ENCODE peak calls at places on chromosomes 2 and 18, in four cellular contexts. One of them, this sample, is unnamed.
A peak's percentile ranks its signal among the peaks of the same experiment; 100 is the strongest.

GRCh38 chr2:171706152-171706803 is 19.0 kb downstream of the DYNC1I2 start:
- DNase-seq in body of pancreas: no peak
- DNase-seq in RWPE1: peak; percentile 12
- DNase-seq in mammary epithelial cell: peak; percentile 13
- DNase-seq in this sample: no peak

GRCh38 chr2:96093528-96093927 is 22.8 kb downstream of the ADRA2B start:
- DNase-seq in body of pancreas: no peak
- DNase-seq in RWPE1: no peak
- DNase-seq in mammary epithelial cell: no peak
- DNase-seq in this sample: no peak

GRCh38 chr18:57087985-57088384 is 58.9 kb upstream of the BOD1L2 start:
- DNase-seq in body of pancreas: no peak
- DNase-seq in RWPE1: peak; percentile 27
- DNase-seq in mammary epithelial cell: peak; percentile 41
- DNase-seq in this sample: peak; percentile 23

GRCh38 chr2:85864654-85865053 is 24.1 kb downstream of the ST3GAL5 start:
- DNase-seq in body of pancreas: no peak
- DNase-seq in RWPE1: no peak
- DNase-seq in mammary epithelial cell: no peak
- DNase-seq in this sample: no peak

GRCh38 chr18:77124452-77124922 is 8.1 kb downstream of the MBP start:
- DNase-seq in body of pancreas: no peak
- DNase-seq in RWPE1: no peak
- DNase-seq in mammary epithelial cell: no peak
- DNase-seq in this sample: no peak

GRCh38 chr2:233399306-233400225 is 45.3 kb downstream of the DGKD start:
- DNase-seq in body of pancreas: no peak
- DNase-seq in RWPE1: no peak
- DNase-seq in mammary epithelial cell: no peak
- DNase-seq in this sample: no peak

GRCh38 chr18:63155910-63156773 is 163.4 kb downstream of the BCL2 start:
- DNase-seq in body of pancreas: no peak
- DNase-seq in RWPE1: no peak
- DNase-seq in mammary epithelial cell: no peak
- DNase-seq in this sample: no peak

GRCh38 chr2:203446071-203446481 is 89.0 kb downstream of the RAPH1 start:
- DNase-seq in body of pancreas: no peak
- DNase-seq in RWPE1: peak; percentile 20
- DNase-seq in mammary epithelial cell: peak; percentile 38
- DNase-seq in this sample: peak; percentile 26

GRCh38 chr2:26905341-26906198 is 57.6 kb downstream of the DPYSL5 start:
- DNase-seq in body of pancreas: peak; percentile 55
- DNase-seq in RWPE1: no peak
- DNase-seq in mammary epithelial cell: no peak
- DNase-seq in this sample: no peak

GRCh38 chr2:37656512-37657423 is 14.7 kb downstream of the CDC42EP3 start:
- DNase-seq in body of pancreas: no peak
- DNase-seq in RWPE1: no peak
- DNase-seq in mammary epithelial cell: no peak
- DNase-seq in this sample: no peak

GRCh38 chr18:35460719-35461118 is 37.0 kb downstream of the INO80C start:
- DNase-seq in body of pancreas: no peak
- DNase-seq in RWPE1: no peak
- DNase-seq in mammary epithelial cell: peak; percentile 45
- DNase-seq in this sample: no peak

GRCh38 chr18:7122376-7122775 is 4.8 kb upstream of the LAMA1 start:
- DNase-seq in body of pancreas: no peak
- DNase-seq in RWPE1: no peak
- DNase-seq in mammary epithelial cell: no peak
- DNase-seq in this sample: no peak

GRCh38 chr2:55418512-55419235 is 982 bp downstream of the CCDC88A start:
- DNase-seq in body of pancreas: no peak
- DNase-seq in RWPE1: no peak
- DNase-seq in mammary epithelial cell: peak; percentile 14
- DNase-seq in this sample: no peak

GRCh38 chr18:5868218-5868904 is 27.0 kb downstream of the TMEM200C start:
- DNase-seq in body of pancreas: peak; percentile 77
- DNase-seq in RWPE1: peak; percentile 30
- DNase-seq in mammary epithelial cell: peak; percentile 66
- DNase-seq in this sample: peak; percentile 61

GRCh38 chr2:237361194-237361986 is 52.6 kb downstream of the COL6A3 start:
- DNase-seq in body of pancreas: no peak
- DNase-seq in RWPE1: no peak
- DNase-seq in mammary epithelial cell: no peak
- DNase-seq in this sample: no peak

GRCh38 chr2:69483024-69483423 is 45.8 kb upstream of the NFU1 start:
- DNase-seq in body of pancreas: no peak
- DNase-seq in RWPE1: no peak
- DNase-seq in mammary epithelial cell: no peak
- DNase-seq in this sample: no peak

GRCh38 chr2:164369416-164369815 is 251.9 kb downstream of the GRB14 start:
- DNase-seq in body of pancreas: no peak
- DNase-seq in RWPE1: no peak
- DNase-seq in mammary epithelial cell: no peak
- DNase-seq in this sample: no peak

GRCh38 chr18:57621252-57621607 is 406 bp downstream of the NARS1 start:
- DNase-seq in body of pancreas: no peak
- DNase-seq in RWPE1: peak; percentile 18
- DNase-seq in mammary epithelial cell: no peak
- DNase-seq in this sample: no peak

GRCh38 chr2:143824796-143825195 is 695.1 kb downstream of the ZEB2 start:
- DNase-seq in body of pancreas: no peak
- DNase-seq in RWPE1: no peak
- DNase-seq in mammary epithelial cell: no peak
- DNase-seq in this sample: no peak

GRCh38 chr18:24373331-24373730 is 24.3 kb downstream of the OSBPL1A start:
- DNase-seq in body of pancreas: no peak
- DNase-seq in RWPE1: no peak
- DNase-seq in mammary epithelial cell: no peak
- DNase-seq in this sample: no peak

GRCh38 chr18:79354350-79354749 is 41.4 kb upstream of the NFATC1 start:
- DNase-seq in body of pancreas: no peak
- DNase-seq in RWPE1: no peak
- DNase-seq in mammary epithelial cell: no peak
- DNase-seq in this sample: no peak

GRCh38 chr2:151842830-151843668 is 14.8 kb upstream of the ARL5A start:
- DNase-seq in body of pancreas: no peak
- DNase-seq in RWPE1: no peak
- DNase-seq in mammary epithelial cell: no peak
- DNase-seq in this sample: no peak

GRCh38 chr2:136932700-136933099 is 167.4 kb downstream of the THSD7B start:
- DNase-seq in body of pancreas: no peak
- DNase-seq in RWPE1: peak; percentile 31
- DNase-seq in mammary epithelial cell: peak; percentile 14
- DNase-seq in this sample: no peak

DNA sequence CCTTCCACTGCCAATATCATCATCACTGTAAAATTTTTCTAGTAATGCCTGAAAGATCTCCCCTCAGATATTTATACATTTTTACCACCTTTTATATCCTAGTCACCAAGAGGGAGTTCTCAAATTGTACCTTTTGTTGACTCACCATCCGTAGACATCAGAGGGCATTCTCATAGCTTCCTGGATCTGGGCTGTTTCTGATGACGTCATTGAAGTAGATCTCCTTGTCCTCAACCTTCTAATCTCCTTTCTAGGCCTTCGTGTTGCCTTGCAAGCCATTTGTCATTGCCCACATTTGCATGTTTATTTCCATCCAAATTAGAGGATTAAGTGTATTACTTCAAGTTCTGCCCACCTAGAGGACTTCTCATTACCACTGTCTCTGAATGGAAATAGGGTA is 193.4 kb upstream of the NRXN1 start:
- DNase-seq in body of pancreas: no peak
- DNase-seq in RWPE1: no peak
- DNase-seq in mammary epithelial cell: no peak
- DNase-seq in this sample: no peak
- TF ChIP-seq CTCF in body of pancreas: no peak
- TF ChIP-seq CTCF in RWPE1: no peak
- TF ChIP-seq CTCF in mammary epithelial cell: no peak
- TF ChIP-seq CTCF in this sample: no peak

GRCh38 chr2:113965228-113965627 is 75.3 kb downstream of the ACTR3 start:
- DNase-seq in body of pancreas: no peak
- DNase-seq in RWPE1: no peak
- DNase-seq in mammary epithelial cell: no peak
- DNase-seq in this sample: no peak

GRCh38 chr2:113966171-113966570 is 76.3 kb downstream of the ACTR3 start:
- DNase-seq in body of pancreas: no peak
- DNase-seq in RWPE1: no peak
- DNase-seq in mammary epithelial cell: no peak
- DNase-seq in this sample: no peak

GRCh38 chr2:113964436-113964835 is 74.5 kb downstream of the ACTR3 start:
- DNase-seq in body of pancreas: no peak
- DNase-seq in RWPE1: no peak
- DNase-seq in mammary epithelial cell: no peak
- DNase-seq in this sample: no peak

GRCh38 chr2:113966832-113967231 is 76.9 kb downstream of the ACTR3 start:
- DNase-seq in body of pancreas: no peak
- DNase-seq in RWPE1: no peak
- DNase-seq in mammary epithelial cell: no peak
- DNase-seq in this sample: no peak

DNA sequence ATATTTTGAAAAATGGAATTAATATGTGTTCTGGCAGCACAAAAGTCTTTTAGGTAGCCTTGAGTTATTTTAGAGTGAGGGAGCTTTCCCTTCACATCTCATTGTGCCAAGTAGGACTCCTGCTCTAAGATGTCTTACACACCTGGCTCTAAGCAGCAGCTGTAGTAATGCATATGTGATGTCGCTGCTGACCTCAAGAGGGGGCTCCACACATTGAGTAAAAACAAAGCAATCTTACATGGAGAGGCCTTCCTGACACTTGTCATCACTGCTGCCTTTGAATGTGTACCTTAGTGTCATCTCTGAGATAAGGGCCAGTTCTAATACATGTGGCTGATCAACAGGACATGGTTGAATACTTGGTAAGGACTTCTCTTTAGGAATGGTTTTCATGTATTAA is 75.8 kb downstream of the ACTR3 start:
- DNase-seq in body of pancreas: no peak
- DNase-seq in RWPE1: no peak
- DNase-seq in mammary epithelial cell: peak; percentile 27
- DNase-seq in this sample: no peak
- TF ChIP-seq CTCF in body of pancreas: peak; percentile 25
- TF ChIP-seq CTCF in RWPE1: peak; percentile 14
- TF ChIP-seq CTCF in mammary epithelial cell: peak; percentile 56
- TF ChIP-seq CTCF in this sample: peak; percentile 60

DNA sequence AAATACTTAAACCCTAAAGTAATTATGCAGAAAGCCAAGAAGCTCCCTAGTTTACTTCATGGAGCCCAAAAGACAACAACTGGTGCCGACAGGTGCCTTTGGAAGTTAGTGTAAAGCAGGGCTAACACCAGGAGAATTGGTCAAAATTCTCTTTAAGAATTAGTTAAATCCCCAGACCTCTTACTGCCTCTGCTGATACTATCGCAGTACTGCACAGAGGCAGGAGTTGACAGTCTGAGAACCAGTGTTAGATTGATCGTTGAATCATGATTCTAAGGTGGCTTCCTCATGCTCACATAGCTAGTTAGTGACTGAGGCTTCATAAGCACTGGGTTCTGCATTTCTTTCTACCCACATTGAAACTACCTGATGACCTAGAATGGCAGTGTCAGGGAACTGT is 445.0 kb downstream of the XIRP2 start:
- DNase-seq in body of pancreas: no peak
- DNase-seq in RWPE1: no peak
- DNase-seq in mammary epithelial cell: no peak
- DNase-seq in this sample: no peak
- TF ChIP-seq CTCF in body of pancreas: no peak
- TF ChIP-seq CTCF in RWPE1: no peak
- TF ChIP-seq CTCF in mammary epithelial cell: peak; percentile 3
- TF ChIP-seq CTCF in this sample: peak; percentile 11

GRCh38 chr2:197191177-197191947 is 119.2 kb downstream of the ANKRD44 start:
- DNase-seq in body of pancreas: no peak
- DNase-seq in RWPE1: peak; percentile 59
- DNase-seq in mammary epithelial cell: peak; percentile 32
- DNase-seq in this sample: no peak
- TF ChIP-seq CTCF in body of pancreas: peak; percentile 86
- TF ChIP-seq CTCF in RWPE1: peak; percentile 71
- TF ChIP-seq CTCF in mammary epithelial cell: peak; percentile 62
- TF ChIP-seq CTCF in this sample: peak; percentile 50

DNA sequence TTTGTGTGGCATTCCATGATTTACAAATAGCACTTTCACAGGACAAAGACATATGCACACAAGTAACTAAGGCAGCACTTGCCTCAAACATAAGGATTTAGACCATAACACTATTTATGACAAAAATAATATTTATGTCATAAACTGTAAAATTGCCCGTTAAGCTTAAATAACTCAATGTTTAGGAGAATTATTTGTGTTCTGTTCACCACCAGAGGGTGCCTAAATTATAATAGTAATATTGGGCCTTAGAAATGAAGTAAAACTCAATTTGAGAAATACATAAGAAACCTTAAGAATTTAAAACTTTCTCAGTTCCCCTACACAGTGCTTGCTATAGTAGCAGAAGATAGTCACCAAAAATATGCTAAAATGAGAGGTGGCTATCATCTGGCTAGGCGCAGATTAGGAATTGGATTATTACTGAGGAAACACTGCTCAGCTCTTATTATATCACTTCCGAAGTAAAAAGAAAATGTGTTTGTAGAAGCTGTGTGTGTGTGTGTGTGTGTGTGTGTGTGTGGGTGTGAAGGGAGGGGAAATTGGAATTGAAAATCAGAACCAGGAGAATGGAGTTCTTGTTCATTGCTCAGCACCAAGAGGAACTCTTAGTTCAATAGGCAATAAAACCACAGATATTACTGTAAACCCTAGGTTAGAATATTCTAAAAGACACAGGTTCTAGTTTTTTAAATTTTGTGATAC is 4.9 kb upstream of the CHN1 start:
- DNase-seq in body of pancreas: no peak
- DNase-seq in RWPE1: no peak
- DNase-seq in mammary epithelial cell: no peak
- DNase-seq in this sample: no peak
- TF ChIP-seq CTCF in body of pancreas: no peak
- TF ChIP-seq CTCF in RWPE1: no peak
- TF ChIP-seq CTCF in mammary epithelial cell: no peak
- TF ChIP-seq CTCF in this sample: no peak

This sample was measured in kidney epithelial cell.